ENCODE peak calls at places on chromosomes 2 and 18, in nine cellular contexts. Y, M, E, G, R, W, B, J and T are unnamed samples. For H3K4me1, the result is how much of the 10 kb centered on the place peaks cover.

GRCh38 chr18:11305507-11305906 is 156.1 kb upstream of the PIEZO2 start:
- DNase-seq in R (no peak), J (no peak), W (no peak), G (no peak), M (no peak), B (peak), Y (no peak), E (no peak), T (no peak)

GRCh38 chr2:104890670-104891069 is 36.8 kb downstream of the POU3F3 start:
- DNase-seq in W (no peak), R (no peak), B (no peak), M (no peak), E (no peak), G (no peak), J (no peak), Y (no peak), T (no peak)

GRCh38 chr2:8677646-8678592 is 3.9 kb upstream of the ID2 start:
- DNase-seq in B (peak), W (peak), Y (peak), M (peak), J (peak), E (peak), R (peak), G (peak), T (peak)

GRCh38 chr2:31382452-31383120 is 32.0 kb downstream of the XDH start:
- DNase-seq in Y (peak), B (peak), W (no peak), M (no peak), G (no peak), J (no peak), E (no peak), R (peak), T (no peak)

GRCh38 chr18:22320736-22321135 is 97.0 kb downstream of the CTAGE1 start:
- DNase-seq in G (no peak), B (no peak), E (no peak), M (no peak), J (no peak), R (no peak), W (no peak), Y (no peak), T (no peak)

GRCh38 chr18:66564236-66564635 is 39.7 kb downstream of the CDH19 start:
- DNase-seq in W (no peak), Y (no peak), J (no peak), E (no peak), M (no peak), G (no peak), B (no peak), R (no peak), T (no peak)

GRCh38 chr18:46939337-46939963 is 22.0 kb downstream of the KATNAL2 start:
- DNase-seq in E (no peak), G (peak), M (no peak), Y (peak), R (peak), B (peak), J (no peak), W (no peak), T (no peak)

GRCh38 chr2:168574856-168575630 is 119.0 kb downstream of the CERS6 start:
- DNase-seq in G (no peak), R (no peak), J (no peak), M (no peak), W (no peak), E (no peak), Y (no peak), B (no peak), T (no peak)

GRCh38 chr2:172085460-172086159 is at the start of gene DLX1:
- DNase-seq in W (no peak), R (no peak), E (no peak), J (no peak), G (peak), M (no peak), B (no peak), Y (no peak), T (peak)

GRCh38 chr2:31004252-31004651 is 134.0 kb downstream of the GALNT14 start:
- DNase-seq in R (no peak), B (no peak), Y (no peak), E (no peak), M (no peak), W (no peak), J (no peak), G (no peak), T (no peak)

GRCh38 chr2:24643051-24643450 is 150.1 kb downstream of the PTRHD1 start:
- DNase-seq in E (no peak), W (no peak), B (no peak), J (no peak), R (no peak), Y (no peak), M (no peak), G (no peak), T (no peak)

GRCh38 chr2:235467586-235467985 is 26.3 kb upstream of the AGAP1 start:
- DNase-seq in E (no peak), G (no peak), B (no peak), Y (peak), R (no peak), W (no peak), J (no peak), M (no peak), T (no peak)

GRCh38 chr2:189302274-189302948 is 122.8 kb upstream of the COL5A2 start:
- DNase-seq in B (peak), E (no peak), Y (peak), W (no peak), M (no peak), G (no peak), R (peak), J (no peak), T (no peak)

GRCh38 chr2:223459328-223459939 is 142.7 kb downstream of the SCG2 start:
- DNase-seq in W (peak), G (no peak), J (no peak), M (peak), Y (peak), E (no peak), R (peak), B (peak), T (no peak)

GRCh38 chr2:172623249-172623965 is 67.5 kb downstream of the PDK1 start:
- DNase-seq in J (no peak), Y (peak), W (no peak), B (no peak), R (no peak), G (no peak), M (no peak), E (no peak), T (no peak)

GRCh38 chr2:132503621-132504200 is 87.1 kb downstream of the GPR39 start:
- DNase-seq in G (no peak), W (peak), M (no peak), R (peak), Y (peak), E (no peak), J (no peak), B (peak), T (no peak)

GRCh38 chr2:88627856-88628568 is 748 bp upstream of the EIF2AK3 start:
- DNase-seq in R (peak), G (peak), E (peak), M (peak), Y (peak), J (peak), W (peak), B (peak), T (peak)

GRCh38 chr2:33268246-33268831 is 208.1 kb upstream of the RASGRP3 start:
- DNase-seq in G (no peak), Y (peak), R (no peak), B (no peak), J (no peak), E (no peak), W (no peak), M (no peak), T (no peak)

GRCh38 chr2:70301344-70302194 is at the start of gene FAM136A:
- DNase-seq in B (peak), G (peak), J (peak), W (peak), E (peak), Y (peak), R (peak), M (peak), T (peak)

GRCh38 chr2:22360735-22361374 is 1024.1 kb upstream of the KLHL29 start:
- DNase-seq in R (no peak), Y (no peak), G (no peak), W (no peak), M (no peak), E (no peak), B (peak), J (no peak), T (no peak)
- H3K4me1 ChIP-seq in R (under half), Y (under half), G (under half), W (under half), M (under half), E (under half), B (under half), J (under half), T (under half)

DNA sequence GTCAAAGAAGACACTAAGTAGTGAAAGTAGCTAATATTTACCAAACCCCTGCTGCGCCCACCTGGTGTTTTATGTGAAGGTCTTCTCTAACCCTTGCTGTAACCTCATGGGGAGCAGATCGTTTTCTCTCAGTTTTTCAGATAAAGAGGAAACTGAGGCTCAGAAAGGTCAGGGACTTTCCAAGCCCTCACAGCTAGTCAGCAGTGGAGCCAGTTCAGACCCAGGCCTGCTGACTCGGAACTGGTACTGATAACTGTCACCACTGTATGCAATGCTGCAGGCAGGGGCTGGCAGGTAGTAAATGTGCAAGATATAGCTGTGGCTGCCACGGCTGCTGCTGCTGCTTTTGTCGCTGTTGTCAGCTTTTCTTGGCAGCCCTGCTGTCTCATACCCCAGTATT is 69.1 kb downstream of the LRRFIP1 start:
- DNase-seq in M (no peak), G (no peak), Y (no peak), R (no peak), B (no peak), W (peak), E (peak), J (no peak), T (no peak)
- H3K4me1 ChIP-seq in M (half or more), G (under half), Y (half or more), R (half or more), B (under half), W (under half), E (half or more), J (half or more), T (half or more)

GRCh38 chr2:62662548-62662947 is 43.0 kb upstream of the EHBP1 start:
- DNase-seq in W (no peak), J (no peak), R (no peak), G (no peak), M (no peak), Y (peak), B (no peak), E (no peak), T (no peak)

GRCh38 chr2:62662131-62662530 is 43.4 kb upstream of the EHBP1 start:
- DNase-seq in G (no peak), J (no peak), M (no peak), Y (no peak), R (no peak), W (no peak), B (no peak), E (no peak), T (no peak)

GRCh38 chr2:62663443-62663842 is 42.1 kb upstream of the EHBP1 start:
- DNase-seq in E (no peak), R (no peak), W (no peak), M (no peak), B (no peak), G (no peak), J (no peak), Y (peak), T (peak)

GRCh38 chr2:62665446-62665845 is 40.1 kb upstream of the EHBP1 start:
- DNase-seq in Y (no peak), W (no peak), J (no peak), E (no peak), M (no peak), G (no peak), B (no peak), R (no peak), T (no peak)

DNA sequence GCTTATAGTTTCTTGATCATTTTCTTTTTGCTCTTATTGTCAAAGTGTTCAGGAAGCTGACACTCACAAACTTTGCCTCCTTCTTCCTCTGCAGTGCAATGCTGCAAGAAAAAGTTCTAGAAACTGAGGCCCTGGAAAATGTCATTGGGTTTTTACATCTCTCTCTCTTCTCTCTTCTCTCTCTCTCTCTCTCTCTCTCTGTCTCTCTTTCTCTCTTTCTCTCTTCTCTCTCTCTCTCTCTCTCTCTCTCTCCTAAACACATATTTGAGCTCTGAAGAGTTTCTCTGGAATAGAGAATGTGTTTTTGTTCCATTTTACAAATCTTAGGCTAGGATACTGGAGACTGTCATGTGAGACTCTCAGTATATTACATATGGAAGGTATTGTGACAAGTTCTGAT is 41.6 kb upstream of the EHBP1 start:
- DNase-seq in M (no peak), R (no peak), E (no peak), Y (peak), B (no peak), J (no peak), G (no peak), W (no peak), T (no peak)
- H3K4me1 ChIP-seq in M (under half), R (under half), E (under half), Y (half or more), B (under half), J (under half), G (under half), W (under half), T (half or more)

GRCh38 chr2:111676423-111676822 is 207.6 kb downstream of the ANAPC1 start:
- DNase-seq in J (no peak), G (no peak), M (no peak), B (no peak), W (no peak), E (no peak), R (no peak), Y (no peak), T (no peak)
- H3K4me1 ChIP-seq in J (under half), G (under half), M (under half), B (under half), W (under half), E (under half), R (under half), Y (under half), T (under half)

GRCh38 chr18:7393080-7393479 is 162.2 kb downstream of the LRRC30 start:
- DNase-seq in Y (no peak), G (no peak), R (no peak), W (no peak), E (no peak), B (no peak), J (no peak), M (no peak), T (no peak)
- H3K4me1 ChIP-seq in Y (under half), G (under half), R (under half), W (under half), E (under half), B (under half), J (under half), M (under half), T (under half)

GRCh38 chr2:158115202-158115783 is 13.6 kb downstream of the UPP2 start:
- DNase-seq in R (no peak), W (no peak), E (no peak), Y (no peak), M (no peak), J (no peak), G (no peak), B (no peak), T (no peak)
- H3K4me1 ChIP-seq in R (under half), W (under half), E (under half), Y (under half), M (under half), J (under half), G (under half), B (under half), T (under half)

DNA sequence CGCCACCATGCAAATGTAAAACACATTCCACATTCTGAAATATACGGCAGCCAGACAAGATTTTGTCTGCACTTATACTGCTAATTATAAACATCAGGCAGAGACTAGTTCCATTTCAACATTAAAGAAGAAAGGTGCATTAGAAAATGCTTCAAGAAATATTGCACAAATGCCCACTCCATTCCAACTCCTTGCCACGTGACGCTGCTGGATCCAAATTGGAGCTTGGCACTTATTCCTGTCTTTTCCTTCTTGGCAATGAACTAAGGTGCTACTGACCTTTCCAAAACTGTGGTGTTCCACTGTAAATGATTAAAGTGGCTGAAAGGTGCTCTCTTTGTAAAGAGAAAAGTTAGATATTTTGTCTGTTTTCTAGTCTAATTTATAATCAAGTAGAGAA is 6.2 kb downstream of the COL6A3 start:
- DNase-seq in E (no peak), J (no peak), R (no peak), G (no peak), Y (peak), B (no peak), W (no peak), M (no peak), T (no peak)
- H3K4me1 ChIP-seq in E (under half), J (under half), R (under half), G (under half), Y (half or more), B (under half), W (under half), M (under half), T (under half)